ENCODE peak calls at places on chromosome 2, in ten cellular contexts. U is COR-L47; F is hippocampal formation; W is heart right ventricle; G is substantia nigra; Z is PC-9; M is uterus; L is activated CD4-positive, alpha-beta T cell treated with anti-CD3 and anti-CD28 coated beads for 48 hours; T is AG08396; H is stimulated activated CD4-positive, alpha-beta T cell treated with anti-CD3 and anti-CD28 coated beads, Interleukin-15, amount 100 ng/mL, for 24 hours. S is an unnamed sample.

GRCh38 chr2:164917296-164917903 is 37.9 kb downstream of the SLC38A11 start:
- DNase-seq in W (peak; percentile 49), U (peak; percentile 56), F (no peak), G (no peak), T (no peak), M (no peak), L (no peak), H (no peak), Z (peak; percentile 26), S (peak; percentile 28)

GRCh38 chr2:124382067-124382618 is 357.1 kb downstream of the CNTNAP5 start:
- DNase-seq in G (no peak), W (no peak), M (no peak), T (no peak), F (no peak), H (no peak), L (no peak), U (no peak), Z (no peak), S (no peak)

GRCh38 chr2:23561088-23561487 is 176.1 kb downstream of the KLHL29 start:
- DNase-seq in W (no peak), T (peak; percentile 40), G (no peak), M (no peak), H (no peak), Z (no peak), U (no peak), F (no peak), L (no peak), S (no peak)

GRCh38 chr2:148813603-148814065 is 61.4 kb upstream of the KIF5C start:
- DNase-seq in Z (no peak), L (peak; percentile 83), W (no peak), U (no peak), F (no peak), G (no peak), T (no peak), H (peak; percentile 80), M (no peak), S (no peak)

GRCh38 chr2:154437104-154437503 is 261.4 kb upstream of the KCNJ3 start:
- DNase-seq in F (no peak), M (no peak), U (no peak), L (no peak), W (no peak), T (no peak), Z (no peak), G (no peak), H (no peak), S (no peak)

GRCh38 chr2:236861196-236861875 is 224.4 kb upstream of the COPS8 start:
- DNase-seq in Z (no peak), W (no peak), H (no peak), F (no peak), G (no peak), T (no peak), U (no peak), M (no peak), L (no peak), S (no peak)

GRCh38 chr2:88810017-88810416 is 118.5 kb downstream of the RPIA start:
- DNase-seq in T (no peak), Z (no peak), L (no peak), F (no peak), H (no peak), U (peak; percentile 56), W (no peak), G (no peak), M (no peak), S (peak; percentile 79)

GRCh38 chr2:98459776-98460175 is 15.1 kb downstream of the INPP4A start:
- DNase-seq in G (no peak), F (no peak), H (no peak), L (no peak), U (no peak), W (no peak), Z (peak; percentile 60), M (no peak), T (no peak), S (no peak)

GRCh38 chr2:61993422-61994024 is 88.0 kb downstream of the COMMD1 start:
- DNase-seq in F (no peak), G (peak; percentile 1), T (peak; percentile 38), M (no peak), H (peak; percentile 9), U (peak; percentile 27), Z (peak; percentile 26), W (peak; percentile 34), L (no peak), S (peak; percentile 7)

GRCh38 chr2:101843048-101843447 is 145.5 kb downstream of the MAP4K4 start:
- DNase-seq in H (no peak), G (no peak), U (no peak), T (peak; percentile 26), F (no peak), L (no peak), W (no peak), M (peak; percentile 48), Z (no peak), S (no peak)

S was measured in NCI-H1930.